ENCODE peak calls at places on chromosomes 16 and 17, in nine cellular contexts. One of them, this sample, is unnamed.

GRCh38 chr17:76824103-76824502 is 44.1 kb upstream of the MGAT5B start:
- DNase-seq in activated CD4-positive, alpha-beta T cell treated with anti-CD3 and anti-CD28 coated beads for 36 hours: no peak
- DNase-seq in ovary: no peak
- DNase-seq in T-helper 9 cell: no peak
- DNase-seq in stimulated activated CD8-positive, alpha-beta memory T cell treated with anti-CD3 and anti-CD28 coated beads, Interleukin-12 subunit alpha, Interleukin-12 subunit beta, amount 100 ng/mL, for 1 hour: no peak
- DNase-seq in psoas muscle: no peak
- DNase-seq in mammary epithelial cell: no peak
- DNase-seq in Right ventricle myocardium superior: no peak
- DNase-seq in AG08396: no peak
- DNase-seq in this sample: no peak

GRCh38 chr16:78837706-78838105 is 738.3 kb downstream of the WWOX start:
- DNase-seq in activated CD4-positive, alpha-beta T cell treated with anti-CD3 and anti-CD28 coated beads for 36 hours: no peak
- DNase-seq in ovary: no peak
- DNase-seq in T-helper 9 cell: no peak
- DNase-seq in stimulated activated CD8-positive, alpha-beta memory T cell treated with anti-CD3 and anti-CD28 coated beads, Interleukin-12 subunit alpha, Interleukin-12 subunit beta, amount 100 ng/mL, for 1 hour: no peak
- DNase-seq in psoas muscle: no peak
- DNase-seq in mammary epithelial cell: no peak
- DNase-seq in Right ventricle myocardium superior: no peak
- DNase-seq in AG08396: no peak
- DNase-seq in this sample: no peak

GRCh38 chr16:72856797-72857196 is 191.1 kb downstream of the ZFHX3 start:
- DNase-seq in activated CD4-positive, alpha-beta T cell treated with anti-CD3 and anti-CD28 coated beads for 36 hours: peak
- DNase-seq in ovary: no peak
- DNase-seq in T-helper 9 cell: no peak
- DNase-seq in stimulated activated CD8-positive, alpha-beta memory T cell treated with anti-CD3 and anti-CD28 coated beads, Interleukin-12 subunit alpha, Interleukin-12 subunit beta, amount 100 ng/mL, for 1 hour: no peak
- DNase-seq in psoas muscle: no peak
- DNase-seq in mammary epithelial cell: no peak
- DNase-seq in Right ventricle myocardium superior: no peak
- DNase-seq in AG08396: no peak
- DNase-seq in this sample: peak

GRCh38 chr17:67223924-67224323 is 21.1 kb downstream of the HELZ start:
- DNase-seq in activated CD4-positive, alpha-beta T cell treated with anti-CD3 and anti-CD28 coated beads for 36 hours: peak
- DNase-seq in ovary: no peak
- DNase-seq in T-helper 9 cell: no peak
- DNase-seq in stimulated activated CD8-positive, alpha-beta memory T cell treated with anti-CD3 and anti-CD28 coated beads, Interleukin-12 subunit alpha, Interleukin-12 subunit beta, amount 100 ng/mL, for 1 hour: no peak
- DNase-seq in psoas muscle: no peak
- DNase-seq in mammary epithelial cell: no peak
- DNase-seq in Right ventricle myocardium superior: no peak
- DNase-seq in AG08396: no peak
- DNase-seq in this sample: peak

GRCh38 chr16:54193656-54194007 is 93.0 kb downstream of the IRX3 start:
- DNase-seq in activated CD4-positive, alpha-beta T cell treated with anti-CD3 and anti-CD28 coated beads for 36 hours: peak
- DNase-seq in ovary: peak
- DNase-seq in T-helper 9 cell: no peak
- DNase-seq in stimulated activated CD8-positive, alpha-beta memory T cell treated with anti-CD3 and anti-CD28 coated beads, Interleukin-12 subunit alpha, Interleukin-12 subunit beta, amount 100 ng/mL, for 1 hour: no peak
- DNase-seq in psoas muscle: peak
- DNase-seq in mammary epithelial cell: peak
- DNase-seq in Right ventricle myocardium superior: peak
- DNase-seq in AG08396: peak
- DNase-seq in this sample: peak

GRCh38 chr16:88329726-88330700 is 52.7 kb upstream of the ZNF469 start:
- DNase-seq in activated CD4-positive, alpha-beta T cell treated with anti-CD3 and anti-CD28 coated beads for 36 hours: no peak
- DNase-seq in ovary: no peak
- DNase-seq in T-helper 9 cell: no peak
- DNase-seq in stimulated activated CD8-positive, alpha-beta memory T cell treated with anti-CD3 and anti-CD28 coated beads, Interleukin-12 subunit alpha, Interleukin-12 subunit beta, amount 100 ng/mL, for 1 hour: no peak
- DNase-seq in psoas muscle: peak
- DNase-seq in mammary epithelial cell: peak
- DNase-seq in Right ventricle myocardium superior: peak
- DNase-seq in AG08396: no peak
- DNase-seq in this sample: no peak

GRCh38 chr17:81334419-81334896 is 39.4 kb upstream of the SLC38A10 start:
- DNase-seq in activated CD4-positive, alpha-beta T cell treated with anti-CD3 and anti-CD28 coated beads for 36 hours: no peak
- DNase-seq in ovary: no peak
- DNase-seq in T-helper 9 cell: no peak
- DNase-seq in stimulated activated CD8-positive, alpha-beta memory T cell treated with anti-CD3 and anti-CD28 coated beads, Interleukin-12 subunit alpha, Interleukin-12 subunit beta, amount 100 ng/mL, for 1 hour: no peak
- DNase-seq in psoas muscle: peak
- DNase-seq in mammary epithelial cell: no peak
- DNase-seq in Right ventricle myocardium superior: no peak
- DNase-seq in AG08396: no peak
- DNase-seq in this sample: no peak

GRCh38 chr17:63544467-63545301 is 5.6 kb upstream of the DCAF7 start:
- DNase-seq in activated CD4-positive, alpha-beta T cell treated with anti-CD3 and anti-CD28 coated beads for 36 hours: no peak
- DNase-seq in ovary: no peak
- DNase-seq in T-helper 9 cell: no peak
- DNase-seq in stimulated activated CD8-positive, alpha-beta memory T cell treated with anti-CD3 and anti-CD28 coated beads, Interleukin-12 subunit alpha, Interleukin-12 subunit beta, amount 100 ng/mL, for 1 hour: no peak
- DNase-seq in psoas muscle: no peak
- DNase-seq in mammary epithelial cell: no peak
- DNase-seq in Right ventricle myocardium superior: no peak
- DNase-seq in AG08396: no peak
- DNase-seq in this sample: no peak

GRCh38 chr16:54173489-54173888 is 113.1 kb downstream of the IRX3 start:
- DNase-seq in activated CD4-positive, alpha-beta T cell treated with anti-CD3 and anti-CD28 coated beads for 36 hours: no peak
- DNase-seq in ovary: no peak
- DNase-seq in T-helper 9 cell: no peak
- DNase-seq in stimulated activated CD8-positive, alpha-beta memory T cell treated with anti-CD3 and anti-CD28 coated beads, Interleukin-12 subunit alpha, Interleukin-12 subunit beta, amount 100 ng/mL, for 1 hour: no peak
- DNase-seq in psoas muscle: no peak
- DNase-seq in mammary epithelial cell: no peak
- DNase-seq in Right ventricle myocardium superior: no peak
- DNase-seq in AG08396: no peak
- DNase-seq in this sample: no peak

GRCh38 chr16:57475711-57476339 is 10.5 kb downstream of the DOK4 start:
- DNase-seq in activated CD4-positive, alpha-beta T cell treated with anti-CD3 and anti-CD28 coated beads for 36 hours: peak
- DNase-seq in ovary: no peak
- DNase-seq in T-helper 9 cell: peak
- DNase-seq in stimulated activated CD8-positive, alpha-beta memory T cell treated with anti-CD3 and anti-CD28 coated beads, Interleukin-12 subunit alpha, Interleukin-12 subunit beta, amount 100 ng/mL, for 1 hour: peak
- DNase-seq in psoas muscle: peak
- DNase-seq in mammary epithelial cell: no peak
- DNase-seq in Right ventricle myocardium superior: peak
- DNase-seq in AG08396: peak
- DNase-seq in this sample: peak

GRCh38 chr16:49649013-49649785 is 206.7 kb downstream of the ZNF423 start:
- DNase-seq in activated CD4-positive, alpha-beta T cell treated with anti-CD3 and anti-CD28 coated beads for 36 hours: no peak
- DNase-seq in ovary: no peak
- DNase-seq in T-helper 9 cell: no peak
- DNase-seq in stimulated activated CD8-positive, alpha-beta memory T cell treated with anti-CD3 and anti-CD28 coated beads, Interleukin-12 subunit alpha, Interleukin-12 subunit beta, amount 100 ng/mL, for 1 hour: no peak
- DNase-seq in psoas muscle: no peak
- DNase-seq in mammary epithelial cell: no peak
- DNase-seq in Right ventricle myocardium superior: no peak
- DNase-seq in AG08396: no peak
- DNase-seq in this sample: no peak

GRCh38 chr17:35915153-35915969 is 15.2 kb downstream of the RDM1 start:
- DNase-seq in activated CD4-positive, alpha-beta T cell treated with anti-CD3 and anti-CD28 coated beads for 36 hours: no peak
- DNase-seq in ovary: no peak
- DNase-seq in T-helper 9 cell: no peak
- DNase-seq in stimulated activated CD8-positive, alpha-beta memory T cell treated with anti-CD3 and anti-CD28 coated beads, Interleukin-12 subunit alpha, Interleukin-12 subunit beta, amount 100 ng/mL, for 1 hour: no peak
- DNase-seq in psoas muscle: no peak
- DNase-seq in mammary epithelial cell: no peak
- DNase-seq in Right ventricle myocardium superior: no peak
- DNase-seq in AG08396: no peak
- DNase-seq in this sample: no peak

GRCh38 chr16:56534847-56535383 is 15.1 kb upstream of the BBS2 start:
- DNase-seq in activated CD4-positive, alpha-beta T cell treated with anti-CD3 and anti-CD28 coated beads for 36 hours: no peak
- DNase-seq in ovary: no peak
- DNase-seq in T-helper 9 cell: no peak
- DNase-seq in stimulated activated CD8-positive, alpha-beta memory T cell treated with anti-CD3 and anti-CD28 coated beads, Interleukin-12 subunit alpha, Interleukin-12 subunit beta, amount 100 ng/mL, for 1 hour: no peak
- DNase-seq in psoas muscle: no peak
- DNase-seq in mammary epithelial cell: no peak
- DNase-seq in Right ventricle myocardium superior: no peak
- DNase-seq in AG08396: no peak
- DNase-seq in this sample: no peak

GRCh38 chr16:57519796-57520360 is 16.5 kb downstream of the CCDC102A start:
- DNase-seq in activated CD4-positive, alpha-beta T cell treated with anti-CD3 and anti-CD28 coated beads for 36 hours: peak
- DNase-seq in ovary: peak
- DNase-seq in T-helper 9 cell: peak
- DNase-seq in stimulated activated CD8-positive, alpha-beta memory T cell treated with anti-CD3 and anti-CD28 coated beads, Interleukin-12 subunit alpha, Interleukin-12 subunit beta, amount 100 ng/mL, for 1 hour: peak
- DNase-seq in psoas muscle: peak
- DNase-seq in mammary epithelial cell: peak
- DNase-seq in Right ventricle myocardium superior: peak
- DNase-seq in AG08396: peak
- DNase-seq in this sample: peak

GRCh38 chr17:1170739-1171138 is 9.0 kb downstream of the ABR start:
- DNase-seq in activated CD4-positive, alpha-beta T cell treated with anti-CD3 and anti-CD28 coated beads for 36 hours: no peak
- DNase-seq in ovary: no peak
- DNase-seq in T-helper 9 cell: no peak
- DNase-seq in stimulated activated CD8-positive, alpha-beta memory T cell treated with anti-CD3 and anti-CD28 coated beads, Interleukin-12 subunit alpha, Interleukin-12 subunit beta, amount 100 ng/mL, for 1 hour: no peak
- DNase-seq in psoas muscle: no peak
- DNase-seq in mammary epithelial cell: no peak
- DNase-seq in Right ventricle myocardium superior: no peak
- DNase-seq in AG08396: no peak
- DNase-seq in this sample: no peak

GRCh38 chr16:81624718-81625543 is 154.2 kb upstream of the PLCG2 start:
- DNase-seq in activated CD4-positive, alpha-beta T cell treated with anti-CD3 and anti-CD28 coated beads for 36 hours: no peak
- DNase-seq in ovary: no peak
- DNase-seq in T-helper 9 cell: no peak
- DNase-seq in stimulated activated CD8-positive, alpha-beta memory T cell treated with anti-CD3 and anti-CD28 coated beads, Interleukin-12 subunit alpha, Interleukin-12 subunit beta, amount 100 ng/mL, for 1 hour: no peak
- DNase-seq in psoas muscle: no peak
- DNase-seq in mammary epithelial cell: peak
- DNase-seq in Right ventricle myocardium superior: no peak
- DNase-seq in AG08396: no peak
- DNase-seq in this sample: no peak

GRCh38 chr17:67672592-67672991 is 45.1 kb upstream of the NOL11 start:
- DNase-seq in activated CD4-positive, alpha-beta T cell treated with anti-CD3 and anti-CD28 coated beads for 36 hours: no peak
- DNase-seq in ovary: no peak
- DNase-seq in T-helper 9 cell: no peak
- DNase-seq in stimulated activated CD8-positive, alpha-beta memory T cell treated with anti-CD3 and anti-CD28 coated beads, Interleukin-12 subunit alpha, Interleukin-12 subunit beta, amount 100 ng/mL, for 1 hour: no peak
- DNase-seq in psoas muscle: no peak
- DNase-seq in mammary epithelial cell: no peak
- DNase-seq in Right ventricle myocardium superior: no peak
- DNase-seq in AG08396: no peak
- DNase-seq in this sample: no peak

GRCh38 chr16:89320717-89321501 is 103.4 kb downstream of the ZNF778 start:
- DNase-seq in activated CD4-positive, alpha-beta T cell treated with anti-CD3 and anti-CD28 coated beads for 36 hours: no peak
- DNase-seq in ovary: no peak
- DNase-seq in T-helper 9 cell: no peak
- DNase-seq in stimulated activated CD8-positive, alpha-beta memory T cell treated with anti-CD3 and anti-CD28 coated beads, Interleukin-12 subunit alpha, Interleukin-12 subunit beta, amount 100 ng/mL, for 1 hour: no peak
- DNase-seq in psoas muscle: peak
- DNase-seq in mammary epithelial cell: no peak
- DNase-seq in Right ventricle myocardium superior: peak
- DNase-seq in AG08396: peak
- DNase-seq in this sample: no peak

GRCh38 chr17:62925267-62925836 is 40.7 kb upstream of the TANC2 start:
- DNase-seq in activated CD4-positive, alpha-beta T cell treated with anti-CD3 and anti-CD28 coated beads for 36 hours: no peak
- DNase-seq in ovary: no peak
- DNase-seq in T-helper 9 cell: no peak
- DNase-seq in stimulated activated CD8-positive, alpha-beta memory T cell treated with anti-CD3 and anti-CD28 coated beads, Interleukin-12 subunit alpha, Interleukin-12 subunit beta, amount 100 ng/mL, for 1 hour: no peak
- DNase-seq in psoas muscle: no peak
- DNase-seq in mammary epithelial cell: no peak
- DNase-seq in Right ventricle myocardium superior: no peak
- DNase-seq in AG08396: no peak
- DNase-seq in this sample: no peak

GRCh38 chr17:63697341-63698286 is 2.3 kb downstream of the LIMD2 start:
- DNase-seq in activated CD4-positive, alpha-beta T cell treated with anti-CD3 and anti-CD28 coated beads for 36 hours: peak
- DNase-seq in ovary: peak
- DNase-seq in T-helper 9 cell: peak
- DNase-seq in stimulated activated CD8-positive, alpha-beta memory T cell treated with anti-CD3 and anti-CD28 coated beads, Interleukin-12 subunit alpha, Interleukin-12 subunit beta, amount 100 ng/mL, for 1 hour: no peak
- DNase-seq in psoas muscle: peak
- DNase-seq in mammary epithelial cell: peak
- DNase-seq in Right ventricle myocardium superior: peak
- DNase-seq in AG08396: peak
- DNase-seq in this sample: peak

GRCh38 chr16:86170720-86171119 is 271.8 kb downstream of the IRF8 start:
- DNase-seq in activated CD4-positive, alpha-beta T cell treated with anti-CD3 and anti-CD28 coated beads for 36 hours: no peak
- DNase-seq in ovary: no peak
- DNase-seq in T-helper 9 cell: no peak
- DNase-seq in stimulated activated CD8-positive, alpha-beta memory T cell treated with anti-CD3 and anti-CD28 coated beads, Interleukin-12 subunit alpha, Interleukin-12 subunit beta, amount 100 ng/mL, for 1 hour: no peak
- DNase-seq in psoas muscle: no peak
- DNase-seq in mammary epithelial cell: no peak
- DNase-seq in Right ventricle myocardium superior: no peak
- DNase-seq in AG08396: no peak
- DNase-seq in this sample: no peak

GRCh38 chr17:65455972-65456343 is 105.5 kb downstream of the AXIN2 start:
- DNase-seq in activated CD4-positive, alpha-beta T cell treated with anti-CD3 and anti-CD28 coated beads for 36 hours: peak
- DNase-seq in ovary: peak
- DNase-seq in T-helper 9 cell: peak
- DNase-seq in stimulated activated CD8-positive, alpha-beta memory T cell treated with anti-CD3 and anti-CD28 coated beads, Interleukin-12 subunit alpha, Interleukin-12 subunit beta, amount 100 ng/mL, for 1 hour: no peak
- DNase-seq in psoas muscle: peak
- DNase-seq in mammary epithelial cell: no peak
- DNase-seq in Right ventricle myocardium superior: no peak
- DNase-seq in AG08396: no peak
- DNase-seq in this sample: peak

GRCh38 chr17:48486557-48486956 is 44.3 kb downstream of the HOXB1 start:
- DNase-seq in activated CD4-positive, alpha-beta T cell treated with anti-CD3 and anti-CD28 coated beads for 36 hours: no peak
- DNase-seq in ovary: no peak
- DNase-seq in T-helper 9 cell: no peak
- DNase-seq in stimulated activated CD8-positive, alpha-beta memory T cell treated with anti-CD3 and anti-CD28 coated beads, Interleukin-12 subunit alpha, Interleukin-12 subunit beta, amount 100 ng/mL, for 1 hour: no peak
- DNase-seq in psoas muscle: no peak
- DNase-seq in mammary epithelial cell: peak
- DNase-seq in Right ventricle myocardium superior: no peak
- DNase-seq in AG08396: peak
- DNase-seq in this sample: no peak

GRCh38 chr16:87165151-87165550 is 152.0 kb downstream of the C16orf95 start:
- DNase-seq in activated CD4-positive, alpha-beta T cell treated with anti-CD3 and anti-CD28 coated beads for 36 hours: no peak
- DNase-seq in ovary: no peak
- DNase-seq in T-helper 9 cell: no peak
- DNase-seq in stimulated activated CD8-positive, alpha-beta memory T cell treated with anti-CD3 and anti-CD28 coated beads, Interleukin-12 subunit alpha, Interleukin-12 subunit beta, amount 100 ng/mL, for 1 hour: no peak
- DNase-seq in psoas muscle: no peak
- DNase-seq in mammary epithelial cell: peak
- DNase-seq in Right ventricle myocardium superior: no peak
- DNase-seq in AG08396: no peak
- DNase-seq in this sample: no peak

GRCh38 chr17:8441690-8442089 is 6.0 kb downstream of the NDEL1 start:
- DNase-seq in activated CD4-positive, alpha-beta T cell treated with anti-CD3 and anti-CD28 coated beads for 36 hours: no peak
- DNase-seq in ovary: no peak
- DNase-seq in T-helper 9 cell: no peak
- DNase-seq in stimulated activated CD8-positive, alpha-beta memory T cell treated with anti-CD3 and anti-CD28 coated beads, Interleukin-12 subunit alpha, Interleukin-12 subunit beta, amount 100 ng/mL, for 1 hour: no peak
- DNase-seq in psoas muscle: no peak
- DNase-seq in mammary epithelial cell: no peak
- DNase-seq in Right ventricle myocardium superior: no peak
- DNase-seq in AG08396: no peak
- DNase-seq in this sample: no peak

GRCh38 chr17:51997723-51998122 is 160.8 kb downstream of the CA10 start:
- DNase-seq in activated CD4-positive, alpha-beta T cell treated with anti-CD3 and anti-CD28 coated beads for 36 hours: no peak
- DNase-seq in ovary: no peak
- DNase-seq in T-helper 9 cell: no peak
- DNase-seq in stimulated activated CD8-positive, alpha-beta memory T cell treated with anti-CD3 and anti-CD28 coated beads, Interleukin-12 subunit alpha, Interleukin-12 subunit beta, amount 100 ng/mL, for 1 hour: no peak
- DNase-seq in psoas muscle: no peak
- DNase-seq in mammary epithelial cell: no peak
- DNase-seq in Right ventricle myocardium superior: no peak
- DNase-seq in AG08396: no peak
- DNase-seq in this sample: no peak

GRCh38 chr17:36591434-36592315 is at the start of gene DHRS11:
- DNase-seq in activated CD4-positive, alpha-beta T cell treated with anti-CD3 and anti-CD28 coated beads for 36 hours: peak
- DNase-seq in ovary: peak
- DNase-seq in T-helper 9 cell: peak
- DNase-seq in stimulated activated CD8-positive, alpha-beta memory T cell treated with anti-CD3 and anti-CD28 coated beads, Interleukin-12 subunit alpha, Interleukin-12 subunit beta, amount 100 ng/mL, for 1 hour: peak
- DNase-seq in psoas muscle: peak
- DNase-seq in mammary epithelial cell: peak
- DNase-seq in Right ventricle myocardium superior: peak
- DNase-seq in AG08396: peak
- DNase-seq in this sample: peak

GRCh38 chr16:54817940-54818574 is 112.6 kb upstream of the IRX5 start:
- DNase-seq in activated CD4-positive, alpha-beta T cell treated with anti-CD3 and anti-CD28 coated beads for 36 hours: no peak
- DNase-seq in ovary: no peak
- DNase-seq in T-helper 9 cell: no peak
- DNase-seq in stimulated activated CD8-positive, alpha-beta memory T cell treated with anti-CD3 and anti-CD28 coated beads, Interleukin-12 subunit alpha, Interleukin-12 subunit beta, amount 100 ng/mL, for 1 hour: no peak
- DNase-seq in psoas muscle: no peak
- DNase-seq in mammary epithelial cell: no peak
- DNase-seq in Right ventricle myocardium superior: no peak
- DNase-seq in AG08396: no peak
- DNase-seq in this sample: no peak

GRCh38 chr16:81201267-81201666 is 37.2 kb upstream of the BCO1 start:
- DNase-seq in activated CD4-positive, alpha-beta T cell treated with anti-CD3 and anti-CD28 coated beads for 36 hours: no peak
- DNase-seq in ovary: no peak
- DNase-seq in T-helper 9 cell: no peak
- DNase-seq in stimulated activated CD8-positive, alpha-beta memory T cell treated with anti-CD3 and anti-CD28 coated beads, Interleukin-12 subunit alpha, Interleukin-12 subunit beta, amount 100 ng/mL, for 1 hour: no peak
- DNase-seq in psoas muscle: no peak
- DNase-seq in mammary epithelial cell: no peak
- DNase-seq in Right ventricle myocardium superior: no peak
- DNase-seq in AG08396: no peak
- DNase-seq in this sample: no peak

GRCh38 chr17:31581022-31581483 is 189.6 kb downstream of the RAB11FIP4 start:
- DNase-seq in activated CD4-positive, alpha-beta T cell treated with anti-CD3 and anti-CD28 coated beads for 36 hours: no peak
- DNase-seq in ovary: peak
- DNase-seq in T-helper 9 cell: no peak
- DNase-seq in stimulated activated CD8-positive, alpha-beta memory T cell treated with anti-CD3 and anti-CD28 coated beads, Interleukin-12 subunit alpha, Interleukin-12 subunit beta, amount 100 ng/mL, for 1 hour: no peak
- DNase-seq in psoas muscle: peak
- DNase-seq in mammary epithelial cell: peak
- DNase-seq in Right ventricle myocardium superior: peak
- DNase-seq in AG08396: peak
- DNase-seq in this sample: no peak

GRCh38 chr17:37551788-37552187 is 57.4 kb downstream of the SYNRG start:
- DNase-seq in activated CD4-positive, alpha-beta T cell treated with anti-CD3 and anti-CD28 coated beads for 36 hours: no peak
- DNase-seq in ovary: no peak
- DNase-seq in T-helper 9 cell: no peak
- DNase-seq in stimulated activated CD8-positive, alpha-beta memory T cell treated with anti-CD3 and anti-CD28 coated beads, Interleukin-12 subunit alpha, Interleukin-12 subunit beta, amount 100 ng/mL, for 1 hour: no peak
- DNase-seq in psoas muscle: no peak
- DNase-seq in mammary epithelial cell: peak
- DNase-seq in Right ventricle myocardium superior: no peak
- DNase-seq in AG08396: no peak
- DNase-seq in this sample: no peak